ENCODE peak calls at places on chromosomes 1 and 21, in ten cellular contexts. F is MM.1S, B is BJ, C is SK-N-DZ, K is kidney glomerular epithelial cell, A is midbrain, M is pulmonary artery endothelial cell, D is EL, I is substantia nigra, R is caudate nucleus. N is an unnamed sample.

GRCh38 chr1:25167269-25168192 is 64.8 kb downstream of the SYF2 start:
- DNase-seq in D (no peak), A (peak; percentile 33), I (peak; percentile 39), C (no peak), B (no peak), R (peak; percentile 32), F (no peak), K (no peak), M (no peak), N (no peak)

GRCh38 chr1:45334308-45335245 is 5.4 kb upstream of the TOE1 start:
- DNase-seq in B (no peak), K (no peak), I (no peak), A (no peak), M (peak; percentile 30), D (no peak), C (no peak), F (no peak), R (no peak), N (no peak)

GRCh38 chr21:15051652-15052554 is 12.9 kb downstream of the NRIP1 start:
- DNase-seq in K (peak; percentile 29), A (no peak), C (peak; percentile 47), F (no peak), D (no peak), R (no peak), B (no peak), I (no peak), M (no peak), N (no peak)

GRCh38 chr1:72140222-72140621 is 142.1 kb downstream of the NEGR1 start:
- DNase-seq in I (no peak), F (no peak), K (no peak), A (no peak), D (peak; percentile 27), B (no peak), C (no peak), R (no peak), M (no peak), N (no peak)

GRCh38 chr1:223776826-223777454 is 64.6 kb downstream of the CAPN2 start:
- DNase-seq in D (no peak), C (no peak), R (no peak), K (no peak), I (no peak), B (no peak), F (no peak), A (no peak), M (no peak), N (no peak)

GRCh38 chr1:125064481-125064880 is 3879.7 kb downstream of the SRGAP2C start:
- DNase-seq in I (no peak), C (no peak), M (no peak), A (no peak), R (no peak), B (no peak), F (no peak), K (no peak), D (no peak), N (no peak)

GRCh38 chr1:21926065-21926464 is 11.0 kb downstream of the HSPG2 start:
- DNase-seq in C (no peak), F (no peak), K (no peak), D (no peak), I (no peak), M (no peak), R (no peak), A (no peak), B (no peak), N (no peak)

GRCh38 chr1:59596956-59597355 is 217.8 kb upstream of the HOOK1 start:
- DNase-seq in B (no peak), I (no peak), A (no peak), F (no peak), M (no peak), D (no peak), K (no peak), R (no peak), C (no peak), N (no peak)

GRCh38 chr1:29592731-29593130 is 356.4 kb downstream of the PTPRU start:
- DNase-seq in D (peak; percentile 4), R (no peak), K (no peak), M (no peak), I (no peak), C (no peak), B (no peak), A (no peak), F (no peak), N (no peak)

GRCh38 chr1:98405581-98406059 is 255.9 kb upstream of the SNX7 start:
- DNase-seq in A (no peak), B (no peak), R (no peak), D (no peak), I (no peak), M (no peak), K (no peak), F (peak; percentile 44), C (no peak), N (no peak)

GRCh38 chr1:16418823-16419425 is 18.3 kb downstream of the SPATA21 start:
- DNase-seq in R (no peak), F (no peak), I (no peak), D (no peak), C (no peak), A (no peak), M (no peak), B (no peak), K (no peak), N (no peak)

GRCh38 chr1:48222501-48223242 is at the start of gene SLC5A9:
- DNase-seq in B (no peak), D (no peak), F (no peak), R (no peak), C (no peak), A (no peak), I (no peak), M (no peak), K (peak; percentile 22), N (no peak)

GRCh38 chr1:200058341-200058740 is 30.8 kb downstream of the NR5A2 start:
- DNase-seq in R (no peak), I (no peak), F (no peak), C (no peak), B (no peak), M (no peak), K (no peak), D (no peak), A (no peak), N (no peak)

GRCh38 chr1:99207216-99207615 is 57.1 kb upstream of the PLPPR4 start:
- DNase-seq in K (no peak), R (no peak), A (no peak), C (no peak), M (no peak), F (no peak), B (no peak), I (no peak), D (peak; percentile 2), N (no peak)

GRCh38 chr1:3691421-3692204 is 39.3 kb downstream of the TP73 start:
- DNase-seq in K (no peak), D (no peak), M (no peak), C (peak; percentile 18), I (no peak), B (no peak), R (no peak), F (no peak), A (no peak), N (no peak)

GRCh38 chr1:11804666-11805453 is 904 bp downstream of the MTHFR start:
- DNase-seq in R (peak; percentile 31), A (no peak), D (peak; percentile 43), C (no peak), K (peak; percentile 40), I (no peak), M (no peak), B (no peak), F (peak; percentile 22), N (peak; percentile 39)